ENCODE peak calls at places on chromosome 11, in eight cellular contexts. Z, S, H, L, M, F, D and Q are unnamed samples.

GRCh38 chr11:130726234-130726559 is 190.1 kb downstream of the SNX19 start:
- DNase-seq in L (peak; percentile 37), D (no peak), M (no peak), H (no peak), Z (no peak), F (no peak), S (no peak), Q (no peak)

GRCh38 chr11:119791701-119792151 is 62.7 kb upstream of the NECTIN1 start:
- DNase-seq in Z (no peak), M (no peak), H (peak; percentile 83), D (no peak), L (no peak), F (peak; percentile 6), S (peak; percentile 76), Q (no peak)

GRCh38 chr11:30478923-30479322 is 107.2 kb downstream of the MPPED2 start:
- DNase-seq in F (no peak), S (no peak), L (peak; percentile 19), Z (no peak), D (no peak), H (no peak), M (no peak), Q (no peak)

GRCh38 chr11:67371199-67371548 is 2.2 kb downstream of the CLCF1 start:
- DNase-seq in M (no peak), L (no peak), F (no peak), S (no peak), D (no peak), H (no peak), Z (no peak), Q (no peak)

GRCh38 chr11:4044971-4045646 is 49.5 kb upstream of the RRM1 start:
- DNase-seq in S (no peak), M (no peak), L (no peak), H (no peak), F (no peak), D (no peak), Z (no peak), Q (peak; percentile 20)

GRCh38 chr11:75337195-75337654 is 14.2 kb downstream of the ARRB1 start:
- DNase-seq in F (no peak), M (no peak), L (peak; percentile 48), Z (no peak), H (no peak), D (no peak), S (no peak), Q (no peak)

GRCh38 chr11:73157141-73158010 is 15.3 kb upstream of the FCHSD2 start:
- DNase-seq in M (no peak), S (no peak), H (peak; percentile 84), Z (no peak), D (no peak), L (peak; percentile 49), F (no peak), Q (no peak)

GRCh38 chr11:57667715-57668466 is at the start of gene ZDHHC5:
- DNase-seq in Z (peak; percentile 99), H (peak; percentile 100), F (peak; percentile 99), M (peak; percentile 98), D (peak; percentile 86), L (peak; percentile 99), S (peak; percentile 99), Q (peak; percentile 99)

GRCh38 chr11:2092956-2093412 is 46.2 kb downstream of the IGF2 start:
- DNase-seq in D (no peak), Z (no peak), S (peak; percentile 99), F (no peak), M (no peak), H (peak; percentile 93), L (peak; percentile 88), Q (peak; percentile 80)

GRCh38 chr11:36564376-36565032 is 3.3 kb upstream of the RAG1 start:
- DNase-seq in F (peak; percentile 46), D (no peak), M (no peak), L (no peak), Z (no peak), S (peak; percentile 61), H (no peak), Q (peak; percentile 61)

GRCh38 chr11:78783301-78783700 is 208.6 kb upstream of the NARS2 start:
- DNase-seq in S (no peak), M (no peak), Z (no peak), F (no peak), H (no peak), L (no peak), D (no peak), Q (no peak)

GRCh38 chr11:68031136-68031459 is 617 bp downstream of the NDUFS8 start:
- DNase-seq in F (no peak), S (no peak), D (no peak), Z (no peak), M (no peak), H (no peak), L (no peak), Q (no peak)

GRCh38 chr11:61820174-61820573 is 3.4 kb upstream of the FADS1 start:
- DNase-seq in Z (no peak), H (no peak), M (no peak), F (no peak), S (no peak), D (no peak), L (no peak), Q (no peak)

GRCh38 chr11:134597452-134597851 is 185.4 kb upstream of the B3GAT1 start:
- DNase-seq in S (no peak), H (peak; percentile 76), M (no peak), L (no peak), D (no peak), Z (no peak), F (no peak), Q (no peak)

GRCh38 chr11:133064152-133064877 is 468.0 kb downstream of the OPCML start:
- DNase-seq in M (no peak), S (peak; percentile 50), D (peak; percentile 54), L (peak; percentile 70), H (peak; percentile 92), F (peak; percentile 68), Z (peak; percentile 59), Q (no peak)

GRCh38 chr11:44256673-44257291 is 53.2 kb downstream of the ALX4 start:
- DNase-seq in D (no peak), L (no peak), S (no peak), Z (no peak), M (no peak), F (no peak), H (peak; percentile 78), Q (no peak)

GRCh38 chr11:91066648-91067047 is 843.8 kb upstream of the CHORDC1 start:
- DNase-seq in Z (peak; percentile 57), S (no peak), F (no peak), L (no peak), M (no peak), H (no peak), D (peak; percentile 43), Q (no peak)

GRCh38 chr11:73652046-73652730 is 5.8 kb downstream of the PLEKHB1 start:
- DNase-seq in D (no peak), F (peak; percentile 84), M (no peak), H (no peak), Z (no peak), L (no peak), S (no peak), Q (peak; percentile 97)

GRCh38 chr11:134510641-134511040 is 98.6 kb upstream of the B3GAT1 start:
- DNase-seq in H (peak; percentile 61), Z (no peak), D (no peak), F (no peak), S (no peak), L (no peak), M (no peak), Q (no peak)